ENCODE peak calls at places on chromosomes 13 and 19, in eight cellular contexts. Y is GM12864, H is dorsolateral prefrontal cortex, T is brain microvascular endothelial cell, L is Calu3, B is MM.1S, C is PC-9, F is epithelial cell of esophagus. R is an unnamed sample.

GRCh38 chr13:23856008-23856750 is 33.0 kb downstream of the MIPEP start:
- DNase-seq in Y (no peak), H (no peak), T (no peak), L (no peak), B (peak; percentile 46), C (no peak), F (no peak), R (no peak)

GRCh38 chr19:28481674-28482073 is 731.3 kb downstream of the UQCRFS1 start:
- DNase-seq in Y (no peak), H (no peak), T (no peak), L (no peak), B (no peak), C (no peak), F (no peak), R (no peak)

GRCh38 chr13:66860868-66861447 is 369.2 kb downstream of the PCDH9 start:
- DNase-seq in Y (no peak), H (no peak), T (no peak), L (no peak), B (no peak), C (no peak), F (no peak), R (no peak)

GRCh38 chr13:94712812-94713555 is 639 bp upstream of the SOX21 start:
- DNase-seq in Y (no peak), H (no peak), T (no peak), L (peak; percentile 15), B (no peak), C (no peak), F (peak; percentile 65), R (no peak)

GRCh38 chr19:30387311-30388115 is 15.3 kb downstream of the ZNF536 start:
- DNase-seq in Y (no peak), H (no peak), T (no peak), L (no peak), B (no peak), C (no peak), F (no peak), R (no peak)

GRCh38 chr13:72504026-72504925 is 223.2 kb downstream of the MZT1 start:
- DNase-seq in Y (no peak), H (no peak), T (peak; percentile 64), L (no peak), B (no peak), C (no peak), F (peak; percentile 26), R (no peak)

GRCh38 chr13:84211048-84211447 is 328.8 kb upstream of the SLITRK1 start:
- DNase-seq in Y (no peak), H (no peak), T (no peak), L (no peak), B (no peak), C (no peak), F (no peak), R (no peak)

GRCh38 chr13:114089341-114089740 is 43.1 kb downstream of the RASA3 start:
- DNase-seq in Y (no peak), H (no peak), T (no peak), L (no peak), B (no peak), C (no peak), F (no peak), R (no peak)

GRCh38 chr13:21478881-21479808 is 20.0 kb upstream of the ZDHHC20 start:
- DNase-seq in Y (peak; percentile 52), H (no peak), T (peak; percentile 77), L (peak; percentile 51), B (peak; percentile 54), C (peak; percentile 54), F (peak; percentile 78), R (peak; percentile 70)

GRCh38 chr19:17183271-17183757 is 31.8 kb upstream of the USE1 start:
- DNase-seq in Y (no peak), H (no peak), T (no peak), L (no peak), B (no peak), C (no peak), F (no peak), R (no peak)

GRCh38 chr13:40920826-40921225 is 98.3 kb downstream of the ELF1 start:
- DNase-seq in Y (no peak), H (no peak), T (no peak), L (no peak), B (no peak), C (no peak), F (no peak), R (peak; percentile 41)

GRCh38 chr13:80473695-80474094 is 132.8 kb upstream of the SPRY2 start:
- DNase-seq in Y (no peak), H (no peak), T (peak; percentile 64), L (no peak), B (no peak), C (peak; percentile 70), F (peak; percentile 91), R (no peak)

GRCh38 chr19:10501971-10502523 is 1.1 kb downstream of the KEAP1 start:
- DNase-seq in Y (no peak), H (peak; percentile 65), T (peak; percentile 13), L (peak; percentile 61), B (peak; percentile 48), C (peak; percentile 66), F (peak; percentile 19), R (no peak)

GRCh38 chr13:114035583-114036501 is 62.0 kb upstream of the C13orf46 start:
- DNase-seq in Y (no peak), H (peak; percentile 87), T (peak; percentile 48), L (no peak), B (no peak), C (no peak), F (no peak), R (no peak)

GRCh38 chr13:90375851-90376250 is 971.6 kb upstream of the MIR17HG start:
- DNase-seq in Y (no peak), H (no peak), T (peak; percentile 24), L (no peak), B (no peak), C (no peak), F (no peak), R (peak; percentile 3)

GRCh38 chr13:51959773-51960172 is 51.5 kb downstream of the ATP7B start:
- DNase-seq in Y (peak; percentile 53), H (no peak), T (no peak), L (no peak), B (peak; percentile 59), C (no peak), F (no peak), R (no peak)

DNA sequence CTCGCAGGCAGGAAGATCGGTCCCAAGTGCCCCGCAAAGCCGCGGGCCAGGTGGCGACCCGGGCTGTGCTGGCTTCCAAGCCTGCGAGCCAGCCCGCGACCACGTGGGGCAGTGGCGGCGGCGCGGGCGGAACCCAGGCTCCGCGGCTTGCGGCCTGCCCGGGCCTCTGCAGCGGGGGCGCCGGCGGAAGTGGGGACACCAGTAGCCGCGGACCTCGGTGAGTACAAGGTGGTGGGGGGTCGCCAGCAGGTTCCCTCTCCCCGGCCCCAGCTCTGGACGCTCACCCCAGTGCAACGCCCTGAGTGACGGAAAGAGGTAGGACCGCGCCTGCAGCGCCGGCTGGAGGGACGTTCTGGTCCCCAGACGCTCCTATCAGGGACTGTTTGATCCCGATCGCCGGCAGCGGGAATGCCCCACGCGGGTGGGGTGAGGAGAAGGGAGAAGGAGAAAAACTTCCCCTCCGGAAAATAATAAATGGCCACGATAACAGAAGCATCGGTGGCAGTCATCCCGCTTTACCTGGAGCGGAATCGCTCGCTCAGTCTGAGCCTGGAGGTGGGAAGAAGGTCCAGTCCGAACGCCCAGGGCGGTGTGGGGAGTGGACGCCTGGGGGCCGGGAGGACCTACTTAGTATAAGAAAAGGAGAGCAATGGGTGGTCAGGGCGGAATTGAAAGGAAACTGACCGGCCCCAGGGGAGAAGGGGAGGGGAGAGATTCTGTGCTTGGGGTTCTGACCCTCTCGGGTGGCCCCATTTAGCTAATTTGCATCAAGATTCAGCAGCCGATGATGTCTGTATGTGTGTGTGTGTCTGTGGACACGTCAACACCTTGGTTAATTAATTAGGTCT is at the start of gene GEMIN7:
- DNase-seq in Y (no peak), H (peak; percentile 70), T (peak; percentile 59), L (peak; percentile 92), B (peak; percentile 82), C (peak; percentile 64), F (peak; percentile 79), R (peak; percentile 58)
- TF ChIP-seq CTCF in Y (peak; percentile 22), H (peak; percentile 29), T (no peak), L (peak; percentile 7), B (peak; percentile 21), C (no peak), F (no peak), R (peak; percentile 44)

GRCh38 chr13:106596287-106596937 is 28.5 kb upstream of the ARGLU1 start:
- DNase-seq in Y (no peak), H (peak; percentile 53), T (no peak), L (no peak), B (no peak), C (no peak), F (no peak), R (no peak)
- TF ChIP-seq CTCF in Y (no peak), H (peak; percentile 6), T (no peak), L (no peak), B (no peak), C (no peak), F (no peak), R (no peak)

GRCh38 chr19:56079609-56080008 is 41.5 kb downstream of the ZNF787 start:
- DNase-seq in Y (no peak), H (no peak), T (no peak), L (no peak), B (no peak), C (no peak), F (no peak), R (no peak)

GRCh38 chr19:56076413-56076998 is 44.6 kb downstream of the ZNF787 start:
- DNase-seq in Y (no peak), H (no peak), T (peak; percentile 49), L (peak; percentile 75), B (peak; percentile 35), C (peak; percentile 53), F (peak; percentile 57), R (peak; percentile 41)

GRCh38 chr19:56084835-56085536 is 36.1 kb downstream of the ZNF787 start:
- DNase-seq in Y (no peak), H (no peak), T (no peak), L (no peak), B (no peak), C (no peak), F (no peak), R (no peak)

GRCh38 chr19:56083668-56084067 is 37.4 kb downstream of the ZNF787 start:
- DNase-seq in Y (no peak), H (no peak), T (no peak), L (no peak), B (no peak), C (no peak), F (no peak), R (no peak)

GRCh38 chr19:56080669-56081401 is 40.3 kb downstream of the ZNF787 start:
- DNase-seq in Y (peak; percentile 66), H (peak; percentile 76), T (peak; percentile 85), L (peak; percentile 88), B (peak; percentile 66), C (no peak), F (peak; percentile 67), R (peak; percentile 74)
- TF ChIP-seq CTCF in Y (peak; percentile 78), H (peak; percentile 58), T (peak; percentile 74), L (peak; percentile 56), B (peak; percentile 36), C (peak; percentile 64), F (peak; percentile 47), R (peak; percentile 77)

DNA sequence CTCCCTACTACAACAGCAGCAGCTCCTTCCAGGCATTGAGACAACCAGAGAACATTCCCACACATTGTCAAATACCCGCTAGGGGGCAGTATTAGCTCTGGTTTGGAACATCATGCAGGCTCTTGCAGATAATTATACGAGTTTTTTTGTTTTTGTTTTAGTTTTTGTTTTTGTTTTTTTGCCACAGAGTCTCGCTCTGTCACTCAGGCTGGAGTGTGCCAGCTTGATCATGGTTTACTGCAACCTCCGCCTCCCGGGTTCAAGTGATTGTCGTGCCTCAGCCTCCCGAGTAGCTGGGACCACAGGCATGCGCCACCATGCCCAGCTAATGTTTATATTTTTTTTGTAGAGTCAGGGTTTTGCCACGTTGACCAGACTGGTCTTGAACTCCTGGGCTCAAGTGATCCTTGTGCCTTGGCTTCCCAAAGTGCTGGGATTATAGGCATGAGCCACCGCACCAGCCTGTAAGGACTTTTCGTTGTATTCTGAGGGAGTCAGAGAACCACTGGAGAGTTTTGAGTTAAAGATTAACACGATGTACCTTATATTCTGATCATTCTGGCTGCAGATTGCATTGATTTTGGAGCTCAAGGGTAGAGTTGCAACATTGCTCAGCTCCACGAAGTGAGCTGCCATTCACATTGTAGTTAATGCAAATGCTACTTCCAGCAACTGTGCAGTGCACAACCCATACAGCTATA is 41.7 kb upstream of the CEACAM20 start:
- DNase-seq in Y (peak; percentile 19), H (no peak), T (peak; percentile 87), L (peak; percentile 86), B (peak; percentile 69), C (peak; percentile 80), F (peak; percentile 83), R (peak; percentile 81)
- TF ChIP-seq CTCF in Y (peak; percentile 65), H (peak; percentile 65), T (peak; percentile 78), L (peak; percentile 88), B (peak; percentile 76), C (peak; percentile 92), F (peak; percentile 72), R (peak; percentile 97)

R was measured in HFFc6.